ENCODE peak calls at places on chromosomes 16 and 17, in four cellular contexts. C is IMR-90, Z is neuronal stem cell, W is H9. I is an unnamed sample.

GRCh38 chr16:27786881-27787625 is 237.1 kb downstream of the KATNIP start:
- DNase-seq in C (no peak), Z (no peak), W (no peak), I (no peak)

GRCh38 chr16:31108035-31108793 is at the start of gene BCKDK:
- DNase-seq in C (peak; percentile 60), Z (peak; percentile 51), W (peak; percentile 80), I (no peak)

GRCh38 chr16:86392751-86393150 is 117.6 kb upstream of the FOXF1 start:
- DNase-seq in C (peak; percentile 70), Z (no peak), W (no peak), I (no peak)

GRCh38 chr17:80474933-80475915 is 1.2 kb downstream of the NPTX1 start:
- DNase-seq in C (no peak), Z (no peak), W (no peak), I (no peak)

GRCh38 chr17:44502598-44503079 is 567 bp downstream of the GPATCH8 start:
- DNase-seq in C (peak; percentile 24), Z (no peak), W (no peak), I (no peak)

GRCh38 chr16:47392114-47392513 is 68.7 kb downstream of the ITFG1 start:
- DNase-seq in C (no peak), Z (no peak), W (no peak), I (no peak)

GRCh38 chr16:15961060-15961511 is 11.7 kb downstream of the ABCC1 start:
- DNase-seq in C (peak; percentile 68), Z (no peak), W (no peak), I (no peak)

GRCh38 chr16:4404247-4404966 is 12.0 kb downstream of the CORO7 start:
- DNase-seq in C (no peak), Z (no peak), W (peak; percentile 93), I (peak; percentile 81)

GRCh38 chr17:17156107-17156506 is 50.0 kb downstream of the PLD6 start:
- DNase-seq in C (peak; percentile 86), Z (no peak), W (no peak), I (no peak)

GRCh38 chr17:82734987-82735866 is at the start of gene FN3K:
- DNase-seq in C (peak; percentile 85), Z (peak; percentile 69), W (peak; percentile 82), I (peak; percentile 51)

GRCh38 chr17:10127819-10128375 is 70.5 kb downstream of the GAS7 start:
- DNase-seq in C (peak; percentile 99), Z (no peak), W (no peak), I (no peak)

GRCh38 chr17:48483471-48484131 is 47.2 kb downstream of the HOXB1 start:
- DNase-seq in C (peak; percentile 100), Z (no peak), W (no peak), I (peak; percentile 53)

GRCh38 chr17:73576556-73576955 is 67.7 kb downstream of the SDK2 start:
- DNase-seq in C (no peak), Z (no peak), W (no peak), I (no peak)
- H3K14ac ChIP-seq in C (no peak overlapping the region), Z (no peak overlapping the region), W (no peak overlapping the region), I (no peak overlapping the region)

GRCh38 chr17:50210249-50211225 is 9.1 kb upstream of the COL1A1 start:
- DNase-seq in C (peak; percentile 99), Z (no peak), W (peak; percentile 94), I (peak; percentile 13)
- H3K14ac ChIP-seq in C (peak overlapping the region; percentile 100), Z (no peak overlapping the region), W (peak overlapping the region; percentile 32), I (peak overlapping the region; percentile 96)

GRCh38 chr16:52546291-52546941 is 527 bp downstream of the TOX3 start:
- DNase-seq in C (no peak), Z (no peak), W (peak; percentile 46), I (no peak)
- H3K14ac ChIP-seq in C (no peak overlapping the region), Z (peak overlapping the region; percentile 90), W (peak overlapping the region; percentile 76), I (no peak overlapping the region)

DNA sequence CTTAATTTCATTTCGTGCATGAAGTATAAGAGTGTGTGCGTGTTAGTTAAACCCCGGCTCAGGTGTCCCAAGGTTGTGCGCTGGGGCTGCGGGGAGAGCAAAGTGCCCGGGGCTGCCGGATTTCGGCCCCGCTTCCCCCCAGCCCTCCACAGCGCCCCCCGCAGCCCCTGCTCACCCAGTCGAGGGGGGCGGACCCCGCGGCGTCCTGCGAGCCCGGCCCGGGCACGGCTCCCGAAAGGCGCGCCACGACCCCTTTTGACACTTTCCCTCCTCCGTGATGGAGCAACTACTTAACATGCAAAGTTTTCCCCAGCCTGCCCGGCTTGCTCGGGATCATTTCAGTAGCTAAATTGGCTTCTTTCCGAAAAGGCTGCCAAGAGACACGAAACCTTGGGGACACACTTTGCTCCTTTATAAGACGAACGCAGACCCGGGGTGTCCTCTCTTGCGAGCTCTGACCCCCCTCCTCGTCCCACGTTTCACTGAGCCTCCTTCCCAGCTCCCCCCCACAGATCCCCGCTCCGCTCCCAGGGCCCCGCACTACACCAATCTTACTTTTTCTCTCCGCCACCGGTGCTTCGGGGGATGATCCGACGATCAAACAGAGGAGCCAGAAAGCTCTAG is 589 bp downstream of the C17orf58 start:
- DNase-seq in C (no peak), Z (peak; percentile 23), W (peak; percentile 63), I (no peak)
- H3K14ac ChIP-seq in C (peak overlapping the region; percentile 39), Z (no peak overlapping the region), W (peak overlapping the region; percentile 19), I (no peak overlapping the region)

GRCh38 chr17:50063516-50064252 is 7.8 kb downstream of the ITGA3 start:
- DNase-seq in C (peak; percentile 52), Z (no peak), W (no peak), I (peak; percentile 79)
- H3K14ac ChIP-seq in C (peak overlapping the region; percentile 84), Z (no peak overlapping the region), W (no peak overlapping the region), I (peak overlapping the region; percentile 32)

DNA sequence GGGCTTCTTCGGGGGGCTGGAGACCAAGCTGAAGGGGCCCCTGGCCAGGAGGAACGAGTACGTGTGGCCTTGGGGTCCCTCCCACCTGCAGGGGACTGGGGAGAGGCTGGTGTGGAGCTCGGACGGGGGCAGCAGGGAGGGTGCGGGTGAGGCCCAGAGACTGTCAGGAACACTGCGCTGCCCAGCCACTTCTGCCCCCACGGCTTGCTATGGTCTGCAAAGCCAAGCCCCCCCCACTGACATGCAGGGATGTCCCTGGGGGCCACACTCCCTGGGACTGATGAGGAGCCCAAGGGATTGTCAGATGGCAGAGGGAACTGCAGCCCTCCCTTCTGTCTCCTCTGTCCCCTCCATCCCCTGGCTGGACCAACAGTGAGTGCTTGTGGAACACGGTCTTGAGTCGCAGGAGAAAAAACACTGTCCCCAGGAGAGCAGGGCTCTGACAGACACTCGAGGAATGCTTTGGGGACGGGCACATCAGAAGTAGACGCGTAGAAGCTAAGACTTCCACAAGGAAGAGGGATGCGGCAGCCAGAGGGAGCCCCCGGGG is 34.6 kb downstream of the CIBAR2 start:
- DNase-seq in C (no peak), Z (no peak), W (no peak), I (no peak)
- H3K14ac ChIP-seq in C (no peak overlapping the region), Z (peak overlapping the region; percentile 23), W (peak overlapping the region; percentile 39), I (no peak overlapping the region)

GRCh38 chr17:28968914-28969295 is 17.6 kb upstream of the PHF12 start:
- DNase-seq in C (no peak), Z (no peak), W (no peak), I (no peak)

GRCh38 chr17:28970879-28971278 is 19.6 kb upstream of the PHF12 start:
- DNase-seq in C (no peak), Z (no peak), W (no peak), I (no peak)

GRCh38 chr17:28969706-28970393 is 18.5 kb upstream of the PHF12 start:
- DNase-seq in C (no peak), Z (no peak), W (no peak), I (peak; percentile 71)

GRCh38 chr17:28967240-28968135 is 16.2 kb upstream of the PHF12 start:
- DNase-seq in C (no peak), Z (peak; percentile 30), W (no peak), I (peak; percentile 90)

GRCh38 chr17:28968269-28968913 is 17.1 kb upstream of the PHF12 start:
- DNase-seq in C (no peak), Z (peak; percentile 65), W (peak; percentile 65), I (peak; percentile 50)
- H3K14ac ChIP-seq in C (no peak overlapping the region), Z (no peak overlapping the region), W (peak overlapping the region; percentile 28), I (no peak overlapping the region)

GRCh38 chr17:81514735-81515529 is 2.3 kb upstream of the ACTG1 start:
- DNase-seq in C (peak; percentile 82), Z (peak; percentile 62), W (peak; percentile 85), I (peak; percentile 70)
- H3K14ac ChIP-seq in C (peak overlapping the region; percentile 93), Z (no peak overlapping the region), W (peak overlapping the region; percentile 88), I (peak overlapping the region; percentile 99)

I was measured in trophoblast cell.